ENCODE peak calls at places on chromosomes 13 and 19, in nine cellular contexts. B is heart left ventricle, Y is tibial nerve, A is suprapubic skin, N is tibial artery, I is astrocyte of the spinal cord, S is sigmoid colon, Z is thoracic aorta, R is WERI-Rb-1. K is an unnamed sample.

GRCh38 chr19:11092181-11092538 is 2.9 kb downstream of the LDLR start:
- DNase-seq in B (no peak), Z (no peak), I (peak), S (no peak), N (no peak), Y (no peak), R (no peak), A (no peak), K (no peak)

GRCh38 chr19:33428627-33429013 is 55.1 kb downstream of the CEBPG start:
- DNase-seq in A (peak), N (no peak), B (peak), R (no peak), Z (no peak), I (no peak), Y (no peak), S (no peak), K (no peak)

GRCh38 chr13:50843256-50844043 is at the start of gene DLEU7:
- DNase-seq in R (no peak), S (no peak), N (no peak), Y (peak), Z (no peak), I (no peak), B (no peak), A (no peak), K (no peak)

GRCh38 chr13:44271915-44272341 is 101.7 kb upstream of the SERP2 start:
- DNase-seq in Y (peak), Z (no peak), A (peak), R (no peak), S (peak), N (peak), I (peak), B (peak), K (no peak)

GRCh38 chr19:6501740-6502648 is at the start of gene TUBB4A:
- DNase-seq in Y (no peak), S (no peak), A (no peak), B (peak), N (no peak), R (peak), Z (no peak), I (no peak), K (no peak)

GRCh38 chr13:59367467-59367866 is 796.3 kb downstream of the DIAPH3 start:
- DNase-seq in I (no peak), S (no peak), R (no peak), N (no peak), Z (no peak), Y (no peak), B (no peak), A (no peak), K (no peak)

GRCh38 chr13:58324130-58324529 is 692.6 kb downstream of the PCDH17 start:
- DNase-seq in B (no peak), N (no peak), I (no peak), R (no peak), A (no peak), Z (no peak), S (no peak), Y (no peak), K (no peak)

GRCh38 chr13:47933688-47934011 is 67.4 kb downstream of the SUCLA2 start:
- DNase-seq in B (no peak), Y (no peak), R (no peak), I (peak), S (no peak), Z (no peak), N (no peak), A (no peak), K (no peak)

GRCh38 chr19:480016-480855 is 16.1 kb upstream of the MADCAM1 start:
- DNase-seq in B (peak), I (peak), R (peak), Z (peak), N (peak), S (peak), Y (peak), A (no peak), K (no peak)

GRCh38 chr19:51375504-51376221 is 3.2 kb upstream of the NKG7 start:
- DNase-seq in N (no peak), S (no peak), I (no peak), Y (no peak), Z (no peak), A (no peak), R (no peak), B (no peak), K (no peak)

GRCh38 chr13:64276232-64276631 is 2860.6 kb upstream of the PCDH20 start:
- DNase-seq in N (no peak), B (no peak), R (no peak), Y (no peak), S (no peak), Z (no peak), A (no peak), I (no peak), K (no peak)

GRCh38 chr19:46357846-46358583 is 11.1 kb downstream of the PPP5C start:
- DNase-seq in Z (no peak), R (no peak), B (no peak), Y (no peak), S (peak), I (no peak), A (peak), N (no peak), K (no peak)

GRCh38 chr13:100483836-100484381 is 104.7 kb downstream of the GGACT start:
- DNase-seq in Z (no peak), N (no peak), R (no peak), A (no peak), S (no peak), Y (no peak), I (no peak), B (no peak), K (no peak)

GRCh38 chr19:35208121-35208520 is 20.4 kb downstream of the FAM187B start:
- DNase-seq in S (no peak), B (no peak), A (no peak), I (no peak), Z (no peak), Y (no peak), R (no peak), N (no peak), K (no peak)

GRCh38 chr13:31927219-31927653 is 104.3 kb upstream of the FRY start:
- DNase-seq in Y (no peak), I (no peak), B (peak), S (no peak), N (no peak), Z (no peak), R (no peak), A (no peak), K (no peak)

GRCh38 chr13:97333983-97334382 is 100.0 kb upstream of the RAP2A start:
- DNase-seq in A (no peak), N (no peak), B (no peak), I (no peak), R (no peak), Z (no peak), Y (no peak), S (no peak), K (no peak)

GRCh38 chr13:109249780-109250528 is 536.4 kb downstream of the IRS2 start:
- DNase-seq in S (no peak), Z (no peak), R (no peak), B (no peak), A (no peak), N (no peak), I (no peak), Y (no peak), K (no peak)

GRCh38 chr19:1618157-1619093 is 13.2 kb upstream of the UQCR11 start:
- DNase-seq in N (no peak), Y (no peak), Z (no peak), S (no peak), A (no peak), B (no peak), R (peak), I (peak), K (no peak)

GRCh38 chr19:39299404-39299803 is 3.2 kb downstream of the IFNL1 start:
- DNase-seq in B (no peak), Z (no peak), N (no peak), S (no peak), R (no peak), A (peak), Y (no peak), I (no peak), K (no peak)

GRCh38 chr13:59793107-59793506 is 370.6 kb downstream of the DIAPH3 start:
- DNase-seq in Z (no peak), R (no peak), B (no peak), Y (no peak), I (no peak), S (no peak), N (no peak), A (no peak), K (no peak)

GRCh38 chr19:48396010-48396870 is 2.8 kb downstream of the GRIN2D start:
- DNase-seq in Y (no peak), B (no peak), Z (no peak), N (no peak), A (no peak), R (peak), I (no peak), S (no peak), K (no peak)

GRCh38 chr19:3459965-3460582 is 20.3 kb downstream of the SMIM24 start:
- DNase-seq in A (no peak), B (no peak), R (no peak), I (no peak), S (no peak), Y (no peak), N (no peak), Z (no peak), K (no peak)

GRCh38 chr19:17687857-17688784 is at the start of gene UNC13A:
- DNase-seq in S (no peak), Z (no peak), R (peak), N (no peak), B (peak), A (no peak), Y (no peak), I (peak), K (no peak)

GRCh38 chr19:17686592-17687042 is 1.5 kb downstream of the UNC13A start:
- DNase-seq in R (peak), Y (no peak), S (no peak), I (peak), B (peak), N (no peak), Z (no peak), A (no peak), K (no peak)

GRCh38 chr19:17688853-17689595 is 870 bp upstream of the UNC13A start:
- DNase-seq in Z (no peak), N (no peak), A (no peak), B (no peak), Y (no peak), S (no peak), I (no peak), R (no peak), K (no peak)

GRCh38 chr19:17686027-17686511 is 2.1 kb downstream of the UNC13A start:
- DNase-seq in A (no peak), N (no peak), R (no peak), B (no peak), I (peak), S (no peak), Y (no peak), Z (no peak), K (no peak)

DNA sequence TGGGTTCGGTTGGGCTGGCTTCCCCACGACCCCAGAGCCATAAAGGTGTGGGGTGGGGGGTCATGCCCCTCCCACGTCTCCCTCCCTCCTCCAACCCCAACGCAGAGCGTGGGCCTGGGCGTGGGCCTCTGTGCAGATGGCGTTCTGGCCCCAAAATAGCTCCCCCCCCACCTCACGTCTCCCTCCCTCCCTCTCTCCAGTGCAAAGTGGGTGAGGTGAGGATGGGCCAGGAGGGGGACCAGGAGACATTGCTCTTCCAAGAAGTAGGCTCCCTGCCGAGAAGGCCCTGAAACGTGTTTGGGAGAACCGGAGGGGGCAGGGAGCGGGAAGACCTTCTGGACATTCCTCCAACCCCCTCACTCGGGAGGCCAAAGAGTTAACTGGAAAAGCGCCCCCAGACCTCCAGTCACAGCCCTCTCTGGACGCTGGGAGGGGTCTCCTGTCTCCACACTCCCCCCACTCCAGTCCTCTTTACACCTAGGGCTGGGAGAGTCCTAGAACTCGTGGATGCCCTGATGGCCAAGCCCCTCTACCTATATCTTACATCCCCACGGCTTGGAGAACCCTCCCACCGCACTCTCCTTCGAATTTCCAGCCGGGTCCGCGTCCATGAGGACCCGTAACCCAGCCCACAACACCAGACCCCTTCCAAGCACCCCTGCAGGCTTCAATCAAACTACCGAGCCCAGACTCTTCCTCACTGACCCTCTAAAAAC is 855 bp downstream of the UNC13A start:
- DNase-seq in Z (no peak), R (peak), N (no peak), S (no peak), Y (no peak), B (no peak), I (no peak), A (no peak), K (no peak)
- H3K4me3 ChIP-seq in Z (peak), R (peak), N (no peak), S (no peak), Y (no peak), B (no peak), I (peak), A (peak), K (no peak)

DNA sequence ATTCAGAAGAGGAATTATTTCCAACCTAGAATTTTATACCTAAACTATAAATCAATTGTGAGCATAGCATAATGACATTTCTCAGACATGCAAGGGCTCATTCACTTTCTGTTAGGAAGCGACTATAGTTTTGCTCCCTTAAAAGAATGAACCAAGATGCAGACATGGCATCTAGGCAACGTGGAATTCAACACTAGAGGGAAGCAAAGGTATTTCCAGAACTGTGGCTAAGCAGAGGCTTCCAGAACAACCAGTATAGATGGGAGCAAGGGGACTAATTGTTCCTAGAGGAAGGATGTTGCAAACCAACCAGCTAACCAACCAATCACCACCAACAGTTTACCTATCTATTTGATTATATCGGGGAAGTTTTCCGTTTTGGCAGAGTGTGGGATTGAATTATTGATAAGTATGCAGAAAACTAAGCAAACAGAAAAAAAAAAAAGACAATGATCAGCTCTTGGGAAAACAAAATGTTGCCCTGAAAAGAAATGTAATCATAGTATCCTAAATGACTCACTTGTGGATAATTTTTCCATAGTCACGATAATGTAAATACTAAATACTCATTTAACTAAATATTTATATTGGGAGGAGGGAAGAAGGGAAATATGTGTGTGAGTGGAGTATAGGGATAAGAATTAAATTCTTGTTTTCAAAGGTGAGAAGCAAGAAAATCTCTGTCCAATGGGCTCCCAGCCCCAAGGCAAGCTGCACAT is 21.1 kb downstream of the ARL11 start:
- DNase-seq in S (no peak), B (no peak), A (no peak), N (no peak), I (peak), Z (no peak), Y (no peak), R (no peak), K (no peak)
- TF ChIP-seq CTCF in S (no peak), B (peak), A (no peak), N (peak), I (peak), Z (peak), Y (no peak), R (peak), K (no peak)

DNA sequence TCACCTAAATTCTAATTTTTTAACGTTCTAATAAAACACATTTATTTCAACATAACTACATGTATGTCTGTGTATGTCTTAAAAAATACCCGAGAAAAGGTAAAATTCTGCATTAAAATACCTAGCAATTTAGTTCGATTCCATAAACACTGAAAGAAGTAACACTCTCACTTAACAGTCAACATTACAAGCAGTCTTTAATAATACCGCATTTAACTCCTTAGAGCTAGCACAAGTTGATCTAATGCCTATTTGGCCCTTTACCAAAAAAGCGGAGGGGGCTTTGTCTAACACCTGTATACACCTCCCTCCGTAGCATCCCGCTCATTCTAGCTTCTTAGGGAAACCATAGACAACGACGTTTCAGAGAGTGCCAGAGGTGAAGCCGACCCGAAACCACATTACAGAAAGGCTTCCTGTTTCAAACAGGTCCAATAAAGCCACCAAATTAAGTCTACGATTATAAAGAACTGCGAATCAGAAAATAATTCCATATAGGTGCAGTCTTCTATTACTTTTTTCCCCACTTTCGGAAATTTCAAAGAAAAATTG is 1.2 kb downstream of the SPART start:
- DNase-seq in B (no peak), S (no peak), A (no peak), Y (no peak), Z (no peak), R (no peak), N (no peak), I (no peak), K (no peak)
- H3K4me3 ChIP-seq in B (peak), S (peak), A (peak), Y (peak), Z (peak), R (no peak), N (peak), I (peak), K (peak)

GRCh38 chr13:75231235-75231634 is 250.7 kb downstream of the TBC1D4 start:
- DNase-seq in B (no peak), A (no peak), I (no peak), Z (no peak), R (no peak), Y (no peak), N (no peak), S (no peak), K (no peak)
- TF ChIP-seq CTCF in B (no peak), A (no peak), I (no peak), Z (no peak), R (no peak), Y (no peak), N (no peak), S (no peak), K (no peak)

DNA sequence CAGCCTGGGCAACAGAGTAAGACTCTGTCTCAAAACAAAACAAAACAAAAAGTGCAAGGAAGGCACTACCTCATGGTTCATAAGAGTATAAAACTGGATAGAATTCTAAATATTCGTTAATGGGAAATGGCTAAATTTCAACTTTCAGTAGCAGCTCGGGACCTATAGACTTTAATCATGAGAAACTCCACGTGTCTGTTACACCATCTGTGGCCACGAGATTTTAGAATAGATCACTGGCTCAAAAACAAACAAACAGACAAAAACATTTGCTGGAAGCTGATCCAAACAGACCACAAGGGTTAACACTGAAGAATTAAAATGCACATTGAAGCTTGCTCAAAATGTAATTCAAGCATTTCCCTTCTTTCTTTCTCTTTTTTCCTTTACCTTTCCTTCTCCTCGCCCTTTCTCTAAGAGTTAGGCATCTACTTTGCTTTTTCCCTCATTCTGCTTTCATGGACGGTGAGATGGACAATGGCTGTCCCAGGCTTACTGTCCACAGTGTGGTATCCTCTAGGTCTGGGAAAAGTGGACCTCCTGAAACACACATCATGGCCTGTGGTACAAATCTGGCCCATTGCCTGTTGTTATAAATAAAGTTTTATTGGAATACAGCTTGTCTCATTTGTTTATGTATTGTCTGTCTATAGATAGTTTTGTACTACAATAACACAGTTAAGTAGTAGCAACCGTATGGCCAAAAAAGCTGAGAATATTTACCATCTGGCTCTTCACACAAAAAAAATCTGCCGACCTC is 10.3 kb downstream of the ELAVL1 start:
- DNase-seq in B (no peak), R (no peak), A (no peak), N (no peak), S (no peak), Z (no peak), Y (no peak), I (no peak), K (no peak)
- H3K4me3 ChIP-seq in B (no peak), R (no peak), A (no peak), N (no peak), S (no peak), Z (no peak), Y (no peak), I (no peak), K (no peak)

GRCh38 chr13:20090349-20090748 is 70.5 kb downstream of the GJA3 start:
- DNase-seq in A (no peak), R (no peak), I (no peak), B (no peak), Z (no peak), N (no peak), S (no peak), Y (no peak), K (no peak)
- TF ChIP-seq CTCF in A (no peak), R (no peak), I (no peak), B (no peak), Z (no peak), N (no peak), S (no peak), Y (no peak), K (no peak)

DNA sequence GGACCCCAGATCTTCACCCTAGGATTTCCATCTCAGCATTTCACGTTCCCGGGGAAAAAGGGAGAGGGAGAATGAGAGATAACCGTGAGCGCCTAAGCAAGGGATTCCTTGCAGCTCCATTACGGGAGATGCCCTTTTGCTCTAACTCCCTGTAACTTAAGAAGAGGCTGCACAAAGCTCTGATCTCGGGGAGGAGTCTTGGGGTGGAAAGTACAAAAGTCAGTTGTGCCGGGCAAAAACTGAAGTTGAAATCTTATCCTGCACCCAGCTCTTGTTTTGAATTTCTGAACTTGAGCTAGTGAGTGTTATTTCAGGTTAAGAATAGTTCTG is 256.4 kb upstream of the SOX21 start:
- DNase-seq in Y (no peak), N (no peak), R (no peak), A (no peak), I (no peak), Z (no peak), B (no peak), S (no peak), K (no peak)
- H3K4me3 ChIP-seq in Y (no peak), N (no peak), R (peak), A (peak), I (peak), Z (peak), B (no peak), S (no peak), K (no peak)

GRCh38 chr13:30617315-30618185 is at the start of gene USPL1:
- DNase-seq in I (peak), A (peak), Y (peak), R (peak), N (peak), Z (peak), S (peak), B (peak), K (peak)
- TF ChIP-seq CTCF in I (no peak), A (no peak), Y (peak), R (no peak), N (peak), Z (peak), S (peak), B (peak), K (peak)